ENCODE peak calls at places on chromosomes 2 and 18, in six cellular contexts. E is stimulated activated CD4-positive, alpha-beta T cell treated with anti-CD3 and anti-CD28 coated beads, Interleukin-4, amount 100 ng/mL, for 4 hours; C is T1000; M is amniotic stem cell; B is nephron progenitor cell; Z is AG08396. J is an unnamed sample.

GRCh38 chr18:23237524-23238151 is 102.4 kb downstream of the CABLES1 start:
- DNase-seq in B (no peak), M (no peak), C (no peak), E (peak), Z (peak), J (peak)

GRCh38 chr2:55862673-55863390 is 60.8 kb downstream of the EFEMP1 start:
- DNase-seq in C (peak), Z (peak), E (no peak), B (no peak), M (peak), J (no peak)

GRCh38 chr2:164485541-164485940 is 135.7 kb downstream of the GRB14 start:
- DNase-seq in Z (no peak), B (no peak), M (no peak), C (no peak), E (no peak), J (peak)

GRCh38 chr2:15939556-15939853 is 845 bp upstream of the MYCN start:
- DNase-seq in C (no peak), B (peak), Z (peak), M (no peak), E (no peak), J (no peak)

GRCh38 chr2:177396630-177397460 is 4.3 kb downstream of the AGPS start:
- DNase-seq in E (no peak), B (no peak), Z (peak), M (no peak), C (no peak), J (peak)

GRCh38 chr2:217370391-217370790 is 510.5 kb upstream of the TNP1 start:
- DNase-seq in B (no peak), Z (peak), M (no peak), C (peak), E (no peak), J (no peak)

GRCh38 chr2:174844295-174844708 is 80.0 kb upstream of the CHRNA1 start:
- DNase-seq in B (no peak), Z (no peak), M (no peak), C (no peak), E (no peak), J (no peak)

GRCh38 chr2:182594286-182594685 is 121.8 kb upstream of the DNAJC10 start:
- DNase-seq in M (no peak), Z (peak), C (no peak), B (no peak), E (no peak), J (peak)